ENCODE peak calls at places on chromosomes 6 and 20, in nine cellular contexts. J, G, H, Y, T, D, W, L and Q are unnamed samples.
A peak's percentile ranks its signal among the peaks of the same experiment; 100 is the strongest.

GRCh38 chr6:35919085-35919826 is 1.6 kb downstream of the SRPK1 start:
- DNase-seq in Y (no peak), H (no peak), G (peak; percentile 56), W (no peak), T (no peak), D (peak; percentile 31), J (peak; percentile 32), L (no peak), Q (no peak)

GRCh38 chr6:119495230-119495683 is 145.7 kb upstream of the MAN1A1 start:
- DNase-seq in G (no peak), L (no peak), J (no peak), Y (no peak), H (no peak), D (no peak), W (no peak), T (peak; percentile 46), Q (no peak)

GRCh38 chr6:132063738-132064137 is 112.6 kb upstream of the CCN2 start:
- DNase-seq in H (peak; percentile 31), Y (no peak), L (peak; percentile 17), T (no peak), D (no peak), W (no peak), G (peak; percentile 57), J (peak; percentile 93), Q (peak; percentile 88)

GRCh38 chr6:74117113-74117512 is 421.1 kb downstream of the CD109 start:
- DNase-seq in D (no peak), W (no peak), J (no peak), G (peak; percentile 12), T (no peak), Y (no peak), L (no peak), H (no peak), Q (no peak)

GRCh38 chr6:140463312-140463710 is 1088.9 kb upstream of the CITED2 start:
- DNase-seq in J (no peak), Y (no peak), T (no peak), H (no peak), G (no peak), D (no peak), L (no peak), W (no peak), Q (no peak)

GRCh38 chr6:158634695-158635426 is 9.7 kb downstream of the DYNLT1 start:
- DNase-seq in T (no peak), D (no peak), W (peak; percentile 10), G (no peak), J (no peak), L (no peak), Y (no peak), H (no peak), Q (no peak)

GRCh38 chr6:32436995-32437836 is 2.5 kb upstream of the HLA-DRA start:
- DNase-seq in W (no peak), H (no peak), L (no peak), D (no peak), T (no peak), J (no peak), G (peak; percentile 17), Y (no peak), Q (no peak)

GRCh38 chr20:53803492-53804155 is 210.0 kb upstream of the ZNF217 start:
- DNase-seq in J (no peak), T (no peak), Y (no peak), W (no peak), G (no peak), L (no peak), D (no peak), H (no peak), Q (no peak)

GRCh38 chr6:31769684-31770371 is 7.3 kb downstream of the VWA7 start:
- DNase-seq in G (peak; percentile 39), Y (no peak), L (peak; percentile 81), T (peak; percentile 94), H (no peak), D (peak; percentile 55), J (no peak), W (peak; percentile 91), Q (peak; percentile 55)

GRCh38 chr20:58667975-58668374 is 16.9 kb downstream of the STX16 start:
- DNase-seq in G (no peak), W (no peak), H (no peak), L (no peak), D (no peak), T (no peak), J (no peak), Y (no peak), Q (no peak)

GRCh38 chr20:63477944-63478343 is 5.5 kb upstream of the KCNQ2 start:
- DNase-seq in J (no peak), H (no peak), L (no peak), G (no peak), D (no peak), Y (no peak), T (no peak), W (no peak), Q (no peak)
- TF ChIP-seq CTCF in J (no peak), H (no peak), L (no peak), G (no peak), D (no peak), Y (no peak), T (no peak), W (no peak), Q (no peak)

GRCh38 chr6:124970763-124971162 is 8.5 kb downstream of the RNF217 start:
- DNase-seq in D (no peak), L (no peak), W (no peak), Y (no peak), T (no peak), G (no peak), J (no peak), H (no peak), Q (no peak)

GRCh38 chr6:124970243-124970642 is 8.0 kb downstream of the RNF217 start:
- DNase-seq in L (no peak), Y (no peak), H (no peak), G (peak; percentile 37), D (no peak), W (no peak), J (peak; percentile 24), T (no peak), Q (no peak)

GRCh38 chr6:124967444-124967843 is 5.2 kb downstream of the RNF217 start:
- DNase-seq in W (no peak), Y (no peak), T (no peak), L (no peak), J (no peak), D (no peak), G (peak; percentile 39), H (no peak), Q (no peak)

GRCh38 chr6:124964764-124965105 is 2.5 kb downstream of the RNF217 start:
- DNase-seq in J (peak; percentile 37), T (no peak), W (no peak), L (no peak), Y (no peak), D (no peak), H (no peak), G (no peak), Q (no peak)

DNA sequence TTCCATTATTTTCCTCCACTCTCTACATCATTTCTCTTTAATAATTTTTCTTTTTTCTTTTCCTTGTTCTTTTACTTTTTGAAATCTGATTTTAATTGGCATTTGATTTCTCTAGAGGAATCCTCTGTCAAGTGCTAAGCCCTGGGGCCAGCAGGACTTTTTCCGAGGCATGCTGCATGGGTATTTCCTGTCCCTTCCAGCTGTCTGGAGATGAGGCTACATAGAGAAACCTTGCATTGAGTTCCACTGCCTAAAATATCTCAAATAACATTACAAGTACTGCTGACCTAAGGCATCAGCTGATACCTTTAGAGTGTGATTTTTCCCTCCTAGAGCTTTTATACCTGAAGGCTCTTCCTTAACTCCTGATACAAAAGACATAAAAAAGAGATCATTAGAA is 6.2 kb downstream of the RNF217 start:
- DNase-seq in T (no peak), J (no peak), G (no peak), H (no peak), D (no peak), L (no peak), Y (no peak), W (no peak), Q (no peak)
- H3K4me3 ChIP-seq in T (no peak overlapping the region), J (no peak overlapping the region), G (no peak overlapping the region), H (no peak overlapping the region), D (no peak overlapping the region), L (no peak overlapping the region), Y (no peak overlapping the region), W (no peak overlapping the region), Q (no peak overlapping the region)

GRCh38 chr6:12715437-12715836 is 1.1 kb upstream of the PHACTR1 start:
- DNase-seq in Y (no peak), T (no peak), G (no peak), J (no peak), L (no peak), H (no peak), W (no peak), D (no peak), Q (no peak)

GRCh38 chr6:12714022-12714421 is 2.5 kb upstream of the PHACTR1 start:
- DNase-seq in T (no peak), G (no peak), Y (no peak), D (no peak), L (no peak), W (no peak), H (no peak), J (no peak), Q (no peak)

GRCh38 chr6:12704946-12705345 is 11.6 kb upstream of the PHACTR1 start:
- DNase-seq in L (no peak), G (no peak), H (no peak), T (no peak), Y (no peak), J (no peak), D (no peak), W (no peak), Q (no peak)

GRCh38 chr6:12709116-12709515 is 7.5 kb upstream of the PHACTR1 start:
- DNase-seq in Y (no peak), L (no peak), H (no peak), W (no peak), G (no peak), J (peak; percentile 75), T (no peak), D (no peak), Q (peak; percentile 43)

GRCh38 chr6:12709556-12709955 is 7.0 kb upstream of the PHACTR1 start:
- DNase-seq in W (no peak), J (peak; percentile 17), Y (no peak), D (no peak), L (no peak), T (no peak), H (no peak), G (no peak), Q (no peak)
- H3K27ac ChIP-seq in W (no peak overlapping the region), J (no peak overlapping the region), Y (no peak overlapping the region), D (no peak overlapping the region), L (no peak overlapping the region), T (no peak overlapping the region), H (no peak overlapping the region), G (no peak overlapping the region), Q (no peak overlapping the region)

DNA sequence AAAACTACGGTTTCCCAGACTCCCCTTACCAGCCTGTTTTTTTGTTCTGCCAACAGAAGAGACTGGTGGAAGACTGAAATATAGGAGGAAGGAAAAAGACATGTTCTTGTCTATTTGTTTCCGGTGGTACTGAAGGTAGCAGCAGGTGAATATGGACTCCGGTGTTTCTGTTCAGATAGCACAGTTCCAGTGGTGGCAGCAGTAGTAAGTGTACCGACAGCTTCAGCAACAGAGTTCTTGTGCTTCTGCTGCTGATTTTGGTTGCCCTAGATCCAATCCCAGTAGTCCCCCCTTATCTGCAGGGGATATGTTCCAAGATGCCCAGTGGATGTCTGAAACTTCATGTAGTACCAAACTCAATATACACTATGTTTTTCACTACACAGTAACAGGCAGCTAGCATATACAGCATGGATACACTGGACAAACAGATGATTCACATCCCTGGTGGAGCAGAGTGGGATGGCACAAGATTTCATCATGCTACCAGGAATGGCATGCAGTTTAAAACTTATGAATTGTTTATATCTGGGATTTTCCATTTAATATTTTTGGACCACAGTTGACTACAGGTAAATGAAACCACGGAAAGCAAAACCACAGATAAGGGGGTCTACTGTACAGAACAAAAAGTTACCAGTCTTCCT is 301.8 kb downstream of the BTBD9 start:
- DNase-seq in Y (peak; percentile 72), T (no peak), W (no peak), D (no peak), L (peak; percentile 22), G (peak; percentile 89), J (peak; percentile 58), H (no peak), Q (peak; percentile 76)
- TF ChIP-seq CTCF in Y (no peak), T (no peak), W (no peak), D (no peak), L (no peak), G (peak; percentile 45), J (peak; percentile 24), H (no peak), Q (peak; percentile 57)